ENCODE peak calls at places on chromosomes 16 and 17, in ten cellular contexts. Z is H7; X is left ventricle myocardium inferior; T is astrocyte of the spinal cord; D is foreskin fibroblast; K is GM23248; F is naive thymus-derived CD4-positive, alpha-beta T cell; L is CD8-positive, alpha-beta T cell; M is heart right ventricle; E is prostate gland. J is an unnamed sample.

GRCh38 chr17:49573510-49574282 is 2.0 kb upstream of the NXPH3 start:
- DNase-seq in T (no peak), E (no peak), F (no peak), L (no peak), X (no peak), K (peak), M (no peak), Z (peak), D (peak), J (no peak)

GRCh38 chr17:19753049-19753444 is 4.9 kb upstream of the ALDH3A1 start:
- DNase-seq in Z (no peak), X (peak), K (peak), E (peak), L (no peak), D (peak), F (no peak), T (peak), M (peak), J (no peak)

GRCh38 chr17:18184143-18185007 is 747 bp downstream of the ALKBH5 start:
- DNase-seq in F (peak), D (peak), X (peak), T (peak), L (peak), M (peak), Z (peak), E (peak), K (peak), J (peak)

GRCh38 chr16:450800-451512 is 25.5 kb downstream of the RAB11FIP3 start:
- DNase-seq in Z (no peak), E (no peak), T (no peak), X (no peak), M (no peak), L (no peak), K (no peak), F (no peak), D (peak), J (no peak)

GRCh38 chr16:16096161-16096857 is 127.0 kb downstream of the ABCC6 start:
- DNase-seq in X (peak), T (peak), E (peak), M (no peak), L (no peak), D (peak), F (no peak), K (peak), Z (no peak), J (no peak)

GRCh38 chr16:72501739-72502653 is 330.0 kb upstream of the PMFBP1 start:
- DNase-seq in X (peak), F (no peak), T (peak), K (peak), E (peak), M (peak), L (peak), Z (peak), D (peak), J (peak)

GRCh38 chr17:14871921-14872320 is 393.2 kb downstream of the PMP22 start:
- DNase-seq in E (no peak), F (no peak), T (peak), D (peak), X (no peak), K (peak), L (no peak), M (no peak), Z (no peak), J (no peak)

GRCh38 chr17:44546711-44547606 is 10.3 kb upstream of the FZD2 start:
- DNase-seq in T (peak), Z (peak), M (no peak), E (no peak), X (no peak), L (no peak), K (peak), F (no peak), D (peak), J (no peak)

GRCh38 chr17:31522987-31523495 is 131.6 kb downstream of the RAB11FIP4 start:
- DNase-seq in Z (no peak), E (no peak), T (no peak), D (no peak), M (no peak), X (no peak), K (no peak), L (no peak), F (no peak), J (no peak)

GRCh38 chr16:75566889-75567255 is 693 bp downstream of the GABARAPL2 start:
- DNase-seq in E (no peak), K (peak), X (no peak), L (peak), T (no peak), F (peak), M (no peak), D (peak), Z (peak), J (no peak)

GRCh38 chr16:19419691-19420060 is 2.0 kb downstream of the TMC5 start:
- DNase-seq in T (no peak), X (no peak), E (no peak), L (no peak), D (no peak), F (no peak), Z (no peak), M (no peak), K (peak), J (no peak)

GRCh38 chr17:6548578-6549330 is 7.6 kb downstream of the PITPNM3 start:
- DNase-seq in F (no peak), D (no peak), X (no peak), T (no peak), M (no peak), K (no peak), L (no peak), E (peak), Z (no peak), J (peak)

GRCh38 chr16:61432421-61432820 is 603.8 kb downstream of the CDH8 start:
- DNase-seq in K (peak), L (no peak), F (no peak), E (no peak), T (no peak), Z (no peak), X (no peak), D (no peak), M (no peak), J (no peak)

GRCh38 chr16:85330694-85331188 is 218.5 kb upstream of the CIBAR2 start:
- DNase-seq in X (no peak), K (peak), E (peak), L (no peak), Z (peak), T (peak), D (peak), F (no peak), M (no peak), J (peak)

GRCh38 chr17:77425791-77426641 is 285.2 kb downstream of the SEC14L1 start:
- DNase-seq in Z (peak), F (no peak), M (no peak), T (peak), K (peak), L (peak), E (peak), D (peak), X (no peak), J (no peak)

DNA sequence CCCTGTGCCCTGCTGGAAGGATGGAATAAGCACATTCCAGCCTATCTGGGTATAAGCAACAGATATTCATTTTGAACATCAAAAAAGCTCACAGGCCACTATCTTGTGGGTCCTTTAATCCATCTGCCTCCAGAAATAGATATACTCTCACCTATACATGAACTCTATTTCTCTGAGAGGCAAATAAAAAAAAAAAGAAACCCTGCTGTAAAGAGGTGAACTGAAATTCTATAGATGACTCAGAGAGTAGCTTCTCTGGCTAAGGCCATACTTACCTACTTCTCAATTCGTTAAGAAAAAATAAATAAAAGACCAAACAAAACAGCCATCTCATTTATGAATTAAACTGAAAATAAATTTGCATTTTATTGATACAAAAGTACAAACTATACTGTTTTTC is 86.3 kb downstream of the DYNLRB2 start:
- DNase-seq in Z (no peak), L (no peak), T (no peak), E (no peak), M (no peak), D (no peak), F (no peak), X (no peak), K (no peak), J (no peak)
- H3K4me3 ChIP-seq in Z (no peak), L (no peak), T (no peak), E (no peak), M (no peak), D (no peak), F (no peak), X (no peak), K (no peak), J (no peak)

GRCh38 chr16:89330177-89330856 is 112.8 kb downstream of the ZNF778 start:
- DNase-seq in T (peak), Z (peak), M (no peak), F (no peak), L (peak), X (peak), K (peak), E (no peak), D (no peak), J (peak)
- H3K4me3 ChIP-seq in T (no peak), Z (no peak), M (peak), F (peak), L (peak), X (peak), K (no peak), E (no peak), D (no peak), J (peak)

GRCh38 chr17:82418001-82418986 is at the start of the genes HEXD and OGFOD3:
- DNase-seq in M (peak), D (peak), X (peak), F (peak), Z (peak), E (peak), L (peak), K (peak), T (peak), J (peak)

GRCh38 chr17:82416264-82416663 is 1.9 kb upstream of the HEXD start:
- DNase-seq in Z (no peak), K (no peak), M (no peak), X (no peak), L (no peak), D (no peak), E (no peak), T (no peak), F (no peak), J (no peak)

GRCh38 chr17:82415786-82416185 is 2.4 kb upstream of the HEXD start:
- DNase-seq in X (no peak), T (no peak), L (no peak), K (no peak), D (no peak), M (no peak), E (no peak), Z (no peak), F (no peak), J (no peak)

GRCh38 chr17:82416771-82417170 is 1.4 kb upstream of the HEXD start:
- DNase-seq in T (no peak), K (peak), E (no peak), Z (no peak), F (no peak), X (no peak), L (no peak), M (no peak), D (no peak), J (peak)

DNA sequence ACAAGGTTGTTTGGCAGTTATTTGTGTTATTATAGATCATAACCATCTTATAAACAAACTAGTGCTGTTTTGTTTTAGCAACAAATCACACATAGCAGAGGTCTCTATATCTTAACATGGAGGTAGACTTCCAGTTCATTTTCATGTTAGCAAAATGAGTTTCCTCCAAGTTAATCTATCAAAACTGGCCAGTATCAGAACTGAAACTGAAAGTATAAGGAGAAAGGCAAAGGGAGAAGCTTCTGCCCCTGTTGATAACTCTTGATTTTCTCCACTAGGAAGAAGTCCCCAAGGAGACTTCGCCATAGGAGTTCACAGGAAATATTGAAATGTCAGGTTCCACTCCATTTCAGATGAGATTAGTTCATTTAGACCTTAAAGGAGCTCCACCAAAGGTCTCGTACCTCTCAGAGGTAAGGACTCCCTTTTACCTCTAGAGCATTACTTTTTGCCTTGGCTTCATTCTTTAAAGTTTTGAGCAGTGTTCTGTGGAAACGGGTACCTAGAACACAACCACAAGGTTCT is 1.1 kb upstream of the OGFOD3 start:
- DNase-seq in L (no peak), M (no peak), D (no peak), K (peak), X (no peak), T (peak), Z (no peak), E (no peak), F (no peak), J (peak)
- H3K4me3 ChIP-seq in L (peak), M (peak), D (peak), K (peak), X (peak), T (peak), Z (no peak), E (no peak), F (peak), J (peak)

DNA sequence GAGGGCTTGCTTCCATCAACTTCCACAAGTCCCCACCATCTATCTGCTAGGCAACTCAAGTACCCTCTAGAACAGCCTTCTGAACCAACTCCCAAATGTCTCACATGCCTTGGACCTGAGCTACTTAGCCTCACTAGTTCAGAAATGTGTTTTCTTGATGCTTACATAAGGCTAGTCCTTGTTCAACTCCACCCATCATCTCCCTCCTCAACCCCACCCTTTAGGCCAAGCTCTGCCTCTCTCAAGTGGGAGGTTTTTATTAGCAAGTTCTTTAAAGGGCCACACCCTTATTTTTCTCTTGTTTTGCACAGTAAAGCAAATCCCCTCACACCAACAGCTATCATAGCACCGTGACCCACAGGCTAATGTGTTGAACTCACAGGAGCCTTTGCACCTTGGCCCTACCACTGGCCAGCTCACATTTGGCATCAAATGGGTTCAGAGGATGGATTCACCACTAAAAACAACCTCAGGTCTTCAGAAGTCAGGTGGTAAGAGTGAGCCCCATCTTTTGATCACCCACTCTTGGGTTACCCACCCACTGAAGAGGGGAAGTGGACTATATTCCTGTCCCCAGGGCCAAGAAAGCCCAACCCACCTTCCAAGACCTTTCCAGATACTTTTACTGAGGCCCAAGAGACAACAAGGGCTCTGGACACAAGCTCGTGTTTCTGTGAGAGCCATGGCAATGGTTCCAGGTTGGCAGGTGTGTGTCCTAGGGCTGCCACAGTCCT is 12.2 kb downstream of the PIK3R5 start:
- DNase-seq in F (no peak), D (no peak), M (no peak), L (no peak), X (no peak), E (no peak), Z (no peak), K (no peak), T (no peak), J (no peak)
- H3K4me3 ChIP-seq in F (peak), D (no peak), M (no peak), L (no peak), X (no peak), E (no peak), Z (no peak), K (no peak), T (no peak), J (no peak)

GRCh38 chr17:48544356-48545021 is 420 bp downstream of the HOXB2 start:
- DNase-seq in X (peak), M (peak), T (peak), K (peak), Z (peak), E (peak), F (no peak), L (peak), D (peak), J (no peak)
- H3K4me3 ChIP-seq in X (peak), M (peak), T (peak), K (peak), Z (peak), E (peak), F (peak), L (peak), D (peak), J (no peak)

DNA sequence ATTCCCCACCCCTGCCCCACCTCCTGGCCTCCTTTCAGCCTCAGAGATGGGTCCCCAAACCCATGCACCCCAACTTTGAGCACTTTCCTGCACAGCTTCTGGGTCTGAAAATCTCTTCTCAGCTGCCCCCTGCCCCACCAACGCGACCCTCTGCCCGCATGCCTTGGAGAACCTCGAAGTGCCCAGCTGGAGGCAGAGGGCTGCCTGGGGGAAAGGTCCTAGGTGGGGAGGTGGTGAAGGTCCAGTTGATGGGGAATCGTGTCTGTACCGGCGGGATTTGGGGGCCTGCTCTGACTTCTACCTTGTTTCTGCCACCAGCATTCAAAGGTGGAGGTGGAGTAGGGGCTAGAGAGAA is 1.3 kb downstream of the NKD1 start:
- DNase-seq in M (no peak), K (no peak), T (no peak), L (no peak), D (no peak), Z (no peak), F (no peak), X (no peak), E (no peak), J (no peak)
- H3K4me3 ChIP-seq in M (peak), K (no peak), T (no peak), L (no peak), D (no peak), Z (no peak), F (peak), X (no peak), E (peak), J (no peak)

J was measured in Jurkat, Clone E6-1.